ENCODE peak calls at places on chromosomes 12 and 14, in four cellular contexts. One of them, this sample, is unnamed.

GRCh38 chr12:1750300-1750699 is 59.4 kb downstream of the ADIPOR2 start:
- DNase-seq in psoas muscle: no peak
- DNase-seq in GM03348: no peak
- DNase-seq in WERI-Rb-1: no peak
- DNase-seq in this sample: no peak

GRCh38 chr12:73632191-73632590 is 905.4 kb upstream of the ATXN7L3B start:
- DNase-seq in psoas muscle: no peak
- DNase-seq in WERI-Rb-1: no peak
- DNase-seq in GM03348: no peak
- DNase-seq in this sample: no peak

GRCh38 chr12:56565510-56566101 is 44.0 kb downstream of the RBMS2 start:
- DNase-seq in WERI-Rb-1: peak; percentile 24
- DNase-seq in psoas muscle: peak; percentile 65
- DNase-seq in GM03348: peak; percentile 75
- DNase-seq in this sample: peak; percentile 68

GRCh38 chr14:28243600-28243999 is 523.0 kb upstream of the FOXG1 start:
- DNase-seq in GM03348: no peak
- DNase-seq in WERI-Rb-1: no peak
- DNase-seq in psoas muscle: no peak
- DNase-seq in this sample: no peak

GRCh38 chr14:39025810-39026627 is 77.0 kb downstream of the SEC23A start:
- DNase-seq in psoas muscle: no peak
- DNase-seq in GM03348: no peak
- DNase-seq in WERI-Rb-1: no peak
- DNase-seq in this sample: no peak

GRCh38 chr12:30825341-30825740 is 70.6 kb upstream of the CAPRIN2 start:
- DNase-seq in WERI-Rb-1: no peak
- DNase-seq in psoas muscle: no peak
- DNase-seq in GM03348: no peak
- DNase-seq in this sample: no peak

GRCh38 chr14:21866479-21866878 is 192.9 kb upstream of the OR4E1 start:
- DNase-seq in psoas muscle: no peak
- DNase-seq in GM03348: no peak
- DNase-seq in WERI-Rb-1: no peak
- DNase-seq in this sample: no peak

GRCh38 chr12:124744659-124745467 is 118.8 kb downstream of the SCARB1 start:
- DNase-seq in GM03348: peak; percentile 55
- DNase-seq in WERI-Rb-1: peak; percentile 55
- DNase-seq in psoas muscle: no peak
- DNase-seq in this sample: no peak

GRCh38 chr12:52585951-52586350 is 12.3 kb upstream of the KRT74 start:
- DNase-seq in psoas muscle: no peak
- DNase-seq in GM03348: no peak
- DNase-seq in WERI-Rb-1: no peak
- DNase-seq in this sample: no peak

GRCh38 chr12:71303199-71303598 is 136.4 kb upstream of the LGR5 start:
- DNase-seq in GM03348: no peak
- DNase-seq in psoas muscle: no peak
- DNase-seq in WERI-Rb-1: no peak
- DNase-seq in this sample: no peak

GRCh38 chr12:53560386-53560785 is 53.1 kb upstream of the NPFF start:
- DNase-seq in GM03348: peak; percentile 80
- DNase-seq in WERI-Rb-1: no peak
- DNase-seq in psoas muscle: no peak
- DNase-seq in this sample: peak; percentile 23

GRCh38 chr14:55075628-55076027 is 24.2 kb downstream of the MAPK1IP1L start:
- DNase-seq in GM03348: peak; percentile 47
- DNase-seq in psoas muscle: no peak
- DNase-seq in WERI-Rb-1: no peak
- DNase-seq in this sample: peak; percentile 38

GRCh38 chr12:17381211-17381610 is 708.8 kb downstream of the RERGL start:
- DNase-seq in GM03348: no peak
- DNase-seq in WERI-Rb-1: no peak
- DNase-seq in psoas muscle: no peak
- DNase-seq in this sample: no peak

GRCh38 chr12:124185970-124186686 is 108.8 kb upstream of the RFLNA start:
- DNase-seq in psoas muscle: no peak
- DNase-seq in GM03348: no peak
- DNase-seq in WERI-Rb-1: no peak
- DNase-seq in this sample: no peak

GRCh38 chr14:52914295-52914694 is 36.6 kb downstream of the FERMT2 start:
- DNase-seq in psoas muscle: no peak
- DNase-seq in WERI-Rb-1: no peak
- DNase-seq in GM03348: no peak
- DNase-seq in this sample: no peak

GRCh38 chr12:21336656-21337055 is 1.9 kb upstream of the SLCO1A2 start:
- DNase-seq in psoas muscle: no peak
- DNase-seq in GM03348: no peak
- DNase-seq in WERI-Rb-1: no peak
- DNase-seq in this sample: no peak

GRCh38 chr12:66964629-66965028 is 285.8 kb upstream of the GRIP1 start:
- DNase-seq in GM03348: no peak
- DNase-seq in WERI-Rb-1: no peak
- DNase-seq in psoas muscle: no peak
- DNase-seq in this sample: no peak

GRCh38 chr12:63787306-63787705 is 7.6 kb downstream of the RXYLT1 start:
- DNase-seq in GM03348: no peak
- DNase-seq in WERI-Rb-1: no peak
- DNase-seq in psoas muscle: no peak
- DNase-seq in this sample: no peak

GRCh38 chr12:2559931-2560715 is 234.6 kb upstream of the FKBP4 start:
- DNase-seq in WERI-Rb-1: no peak
- DNase-seq in GM03348: no peak
- DNase-seq in psoas muscle: no peak
- DNase-seq in this sample: no peak

GRCh38 chr12:45701296-45701695 is 28.2 kb upstream of the ARID2 start:
- DNase-seq in WERI-Rb-1: no peak
- DNase-seq in psoas muscle: no peak
- DNase-seq in GM03348: no peak
- DNase-seq in this sample: no peak

GRCh38 chr12:24776856-24777255 is 172.0 kb downstream of the BCAT1 start:
- DNase-seq in GM03348: no peak
- DNase-seq in psoas muscle: no peak
- DNase-seq in WERI-Rb-1: no peak
- DNase-seq in this sample: no peak

GRCh38 chr14:99947695-99948094 is 117.5 kb upstream of the EVL start:
- DNase-seq in psoas muscle: no peak
- DNase-seq in WERI-Rb-1: no peak
- DNase-seq in GM03348: peak; percentile 39
- DNase-seq in this sample: peak; percentile 21

This sample was measured in AG08395.